ENCODE peak calls at places on chromosome 13, in six cellular contexts. D, S, O, F, V and M are unnamed samples.

GRCh38 chr13:48644951-48645350 is 8.8 kb upstream of the CYSLTR2 start:
- DNase-seq in V (no peak), O (no peak), F (no peak), D (no peak), S (no peak), M (no peak)

GRCh38 chr13:114041493-114041892 is 67.6 kb upstream of the C13orf46 start:
- DNase-seq in O (no peak), F (no peak), S (no peak), D (no peak), V (no peak), M (no peak)

GRCh38 chr13:114070098-114070799 is 62.2 kb downstream of the RASA3 start:
- DNase-seq in D (no peak), V (no peak), O (no peak), F (no peak), S (peak; percentile 23), M (no peak)

GRCh38 chr13:48561461-48562224 is 28.8 kb upstream of the RCBTB2 start:
- DNase-seq in O (no peak), V (no peak), D (no peak), F (no peak), S (no peak), M (no peak)

GRCh38 chr13:78176880-78177279 is 258.2 kb upstream of the EDNRB start:
- DNase-seq in O (no peak), F (no peak), D (no peak), S (no peak), V (no peak), M (no peak)

GRCh38 chr13:61255035-61255796 is 160.4 kb downstream of the PCDH20 start:
- DNase-seq in F (no peak), D (no peak), V (no peak), S (no peak), O (no peak), M (no peak)

GRCh38 chr13:104823071-104823470 is 1712.4 kb downstream of the EFNB2 start:
- DNase-seq in O (no peak), S (no peak), D (no peak), V (no peak), F (no peak), M (no peak)

GRCh38 chr13:87498681-87499080 is 172.5 kb upstream of the SLITRK5 start:
- DNase-seq in O (no peak), S (no peak), V (no peak), F (peak; percentile 13), D (no peak), M (no peak)

GRCh38 chr13:76708138-76708537 is 178.1 kb downstream of the KCTD12 start:
- DNase-seq in S (no peak), F (no peak), O (no peak), D (no peak), V (no peak), M (no peak)

GRCh38 chr13:103164239-103164638 is 98.0 kb upstream of the SLC10A2 start:
- DNase-seq in D (no peak), O (no peak), F (no peak), V (no peak), S (no peak), M (no peak)

GRCh38 chr13:38767506-38768265 is 80.8 kb downstream of the FREM2 start:
- DNase-seq in S (no peak), D (no peak), F (no peak), O (no peak), V (no peak), M (no peak)

DNA sequence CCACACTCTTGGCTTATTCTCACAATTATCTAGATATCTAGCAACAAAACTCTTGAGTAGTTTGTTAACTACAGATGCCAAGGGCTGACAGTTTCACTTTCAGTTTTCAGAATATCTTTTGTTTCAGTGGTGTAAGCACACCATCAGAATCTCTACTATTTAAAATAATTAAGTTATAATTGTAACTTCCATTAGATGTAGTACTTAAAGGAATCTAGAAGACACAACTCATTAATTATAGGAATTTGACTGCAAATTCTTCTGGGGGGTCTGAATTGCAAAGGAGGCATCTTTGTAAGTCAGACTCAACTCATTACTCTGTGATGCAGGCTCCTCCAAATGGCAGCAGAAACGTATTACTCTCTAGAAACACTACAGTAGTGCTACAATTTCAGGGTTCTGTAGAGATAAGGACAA is 44.9 kb upstream of the USPL1 start:
- DNase-seq in V (no peak), D (no peak), F (peak; percentile 64), O (no peak), S (no peak), M (no peak)
- H3K4me3 ChIP-seq in V (peak overlapping the region; percentile 50), D (peak overlapping the region; percentile 33), F (peak overlapping the region; percentile 56), O (peak overlapping the region; percentile 35), S (peak overlapping the region; percentile 31), M (peak overlapping the region; percentile 74)

DNA sequence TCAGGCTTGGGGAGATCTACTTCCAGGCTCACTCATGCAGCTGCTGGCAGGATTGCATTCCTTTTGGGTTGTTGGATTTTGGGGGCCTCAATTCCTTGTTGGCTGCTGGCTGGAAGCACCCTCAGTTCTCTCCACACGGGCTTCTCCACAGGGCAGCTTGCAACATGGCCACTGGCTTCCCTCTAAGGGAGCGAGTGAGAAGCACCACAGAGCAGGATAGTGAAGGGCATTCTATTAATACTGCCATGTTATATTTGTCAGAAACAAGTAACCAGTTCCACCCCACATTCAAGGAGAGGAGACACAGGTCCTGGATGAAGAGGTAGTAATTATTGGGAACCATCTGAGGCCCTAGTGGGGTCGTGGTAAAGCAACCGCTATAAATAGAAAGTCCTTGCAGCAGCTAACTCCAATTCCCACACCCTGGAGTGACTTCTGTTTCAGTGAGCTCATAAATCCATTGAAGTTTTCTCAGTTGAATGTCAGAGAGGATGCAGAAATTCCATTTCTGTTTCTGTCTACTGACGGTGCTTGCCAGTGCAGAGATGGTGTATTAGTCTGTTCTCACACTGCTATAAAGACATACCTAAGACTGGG is 558.9 kb downstream of the IRS2 start:
- DNase-seq in O (no peak), S (no peak), V (no peak), D (no peak), F (no peak), M (no peak)
- H3K36me3 ChIP-seq in O (no peaks in the 10 kb centered on the region), S (no peaks in the 10 kb centered on the region), V (no peaks in the 10 kb centered on the region), D (no peaks in the 10 kb centered on the region), F (no peaks in the 10 kb centered on the region), M (no peaks in the 10 kb centered on the region)

GRCh38 chr13:99768986-99769385 is 202.6 kb downstream of the ZIC5 start:
- DNase-seq in V (no peak), S (no peak), D (no peak), O (no peak), F (no peak), M (no peak)

GRCh38 chr13:99760456-99760855 is 211.1 kb downstream of the ZIC5 start:
- DNase-seq in F (no peak), V (no peak), O (no peak), S (no peak), D (no peak), M (no peak)

GRCh38 chr13:99766641-99767045 is 204.9 kb downstream of the ZIC5 start:
- DNase-seq in S (no peak), O (no peak), V (no peak), D (no peak), F (no peak), M (no peak)

DNA sequence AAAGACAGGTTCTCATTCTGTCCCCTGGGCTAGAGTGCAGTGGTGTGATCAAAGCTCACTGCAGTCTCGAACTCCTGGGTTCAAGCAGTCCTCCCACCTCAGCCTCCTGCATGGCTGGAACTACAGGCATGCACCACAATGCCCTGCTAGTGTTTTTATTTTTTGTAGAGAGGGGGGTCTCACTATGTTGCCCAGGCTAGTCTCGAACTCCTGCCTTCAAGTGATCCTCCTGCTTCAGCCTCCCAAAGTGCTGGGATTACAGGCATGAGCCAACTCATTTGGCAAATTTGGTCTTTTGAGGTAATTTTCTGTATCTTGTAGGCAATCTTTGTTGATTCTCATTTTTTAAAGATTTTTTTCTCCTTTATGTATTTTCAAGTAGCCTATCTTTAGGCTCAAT is 205.7 kb downstream of the ZIC5 start:
- DNase-seq in D (no peak), S (no peak), F (no peak), O (no peak), V (no peak), M (no peak)
- H3K4me3 ChIP-seq in D (no peak overlapping the region), S (no peak overlapping the region), F (no peak overlapping the region), O (no peak overlapping the region), V (no peak overlapping the region), M (no peak overlapping the region)

DNA sequence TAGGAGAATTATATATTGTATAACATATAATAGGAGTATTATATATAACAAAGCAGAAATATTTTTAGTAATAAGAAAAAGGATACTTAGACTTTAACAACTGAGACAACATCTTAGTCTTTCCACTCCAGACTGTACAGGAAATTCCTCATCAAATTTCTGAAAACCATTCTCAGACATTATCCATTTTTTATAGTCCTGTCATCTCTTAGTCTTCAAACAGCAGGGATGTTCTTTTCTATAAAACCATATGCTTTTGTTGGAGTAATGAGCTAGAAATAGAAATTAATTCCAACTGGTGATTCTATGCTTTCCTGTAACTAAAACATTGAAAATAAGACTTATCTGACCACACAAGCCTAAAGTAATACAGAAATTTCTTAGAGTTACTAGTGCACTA is 82.1 kb upstream of the CSNK1A1L start:
- DNase-seq in V (no peak), F (peak; percentile 76), S (no peak), D (no peak), O (no peak), M (no peak)
- H3K36me3 ChIP-seq in V (no peaks in the 10 kb centered on the region), F (no peaks in the 10 kb centered on the region), S (no peaks in the 10 kb centered on the region), D (no peaks in the 10 kb centered on the region), O (no peaks in the 10 kb centered on the region), M (no peaks in the 10 kb centered on the region)

DNA sequence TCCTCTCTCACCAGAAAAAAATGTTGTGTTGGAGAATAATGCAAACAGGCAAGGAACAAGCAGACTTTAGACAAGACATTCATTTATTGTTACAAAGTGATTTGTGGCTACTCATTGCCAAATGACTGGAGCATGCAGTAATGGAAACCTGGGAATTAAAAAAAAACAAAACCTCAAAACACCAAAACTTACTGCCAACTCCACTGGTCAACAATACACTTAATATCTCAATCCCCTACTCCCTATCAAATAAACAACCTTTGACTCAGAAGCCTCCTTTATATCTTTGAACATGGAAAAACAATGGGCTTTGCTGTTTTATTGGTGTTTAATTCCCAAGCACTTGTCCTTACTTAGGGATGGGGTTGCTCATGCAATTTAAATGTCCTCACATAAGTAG is 112.8 kb downstream of the POSTN start:
- DNase-seq in D (no peak), S (no peak), F (peak; percentile 93), V (no peak), O (no peak), M (no peak)
- H3K4me3 ChIP-seq in D (no peak overlapping the region), S (no peak overlapping the region), F (no peak overlapping the region), V (no peak overlapping the region), O (no peak overlapping the region), M (peak overlapping the region; percentile 52)